ENCODE peak calls at places on chromosomes 7 and 10, in seven cellular contexts. U is MV-4-11, N is choroid plexus epithelial cell, H is AG10803, P is endothelial cell, Q is NCI-H526, R is RKO. F is an unnamed sample.

GRCh38 chr7:137296551-137296950 is 47.0 kb downstream of the PTN start:
- DNase-seq in U (no peak), H (no peak), N (no peak), Q (no peak), R (no peak), P (no peak), F (no peak)

GRCh38 chr10:93026072-93026471 is 34.5 kb upstream of the CYP26C1 start:
- DNase-seq in U (no peak), P (no peak), H (no peak), Q (no peak), N (no peak), R (no peak), F (no peak)

GRCh38 chr10:117132751-117133231 is 5.3 kb downstream of the VAX1 start:
- DNase-seq in H (no peak), Q (no peak), R (no peak), N (no peak), P (peak), U (no peak), F (peak)

GRCh38 chr7:158431941-158432347 is 155.7 kb downstream of the PTPRN2 start:
- DNase-seq in P (no peak), U (no peak), H (no peak), Q (no peak), R (peak), N (peak), F (peak)

GRCh38 chr7:150811-151221 is 41.6 kb upstream of the FAM20C start:
- DNase-seq in U (peak), N (peak), R (no peak), Q (no peak), P (no peak), H (no peak), F (no peak)

GRCh38 chr7:91089382-91089963 is 174.8 kb upstream of the FZD1 start:
- DNase-seq in Q (peak), U (peak), P (no peak), R (peak), H (peak), N (peak), F (peak)

GRCh38 chr7:101466871-101467270 is 104.2 kb downstream of the COL26A1 start:
- DNase-seq in H (no peak), P (no peak), Q (no peak), R (no peak), U (no peak), N (peak), F (no peak)

GRCh38 chr7:156966387-156966786 is 16.9 kb downstream of the NOM1 start:
- DNase-seq in P (no peak), H (no peak), N (no peak), U (no peak), Q (no peak), R (no peak), F (no peak)

GRCh38 chr7:158829021-158829341 is 328 bp downstream of the ESYT2 start:
- DNase-seq in H (peak), R (peak), N (peak), P (peak), Q (peak), U (peak), F (no peak)

GRCh38 chr10:97279121-97279815 is 13.2 kb downstream of the ARHGAP19 start:
- DNase-seq in Q (no peak), P (no peak), R (no peak), U (no peak), H (peak), N (peak), F (no peak)

GRCh38 chr10:117597216-117597615 is 54.7 kb downstream of the EMX2 start:
- DNase-seq in U (no peak), H (peak), Q (no peak), P (no peak), N (no peak), R (no peak), F (no peak)

GRCh38 chr7:100127866-100128601 is 1.3 kb downstream of the MBLAC1 start:
- DNase-seq in N (peak), H (no peak), Q (peak), P (peak), U (no peak), R (peak), F (peak)

GRCh38 chr10:18097524-18097923 is 42.7 kb upstream of the CACNB2 start:
- DNase-seq in N (peak), P (no peak), U (no peak), Q (no peak), H (no peak), R (peak), F (no peak)

GRCh38 chr10:87740232-87740631 is 77.8 kb downstream of the ATAD1 start:
- DNase-seq in Q (no peak), P (no peak), R (no peak), U (peak), N (peak), H (peak), F (no peak)

GRCh38 chr10:1513221-1513620 is 224.1 kb downstream of the ADARB2 start:
- DNase-seq in Q (no peak), N (no peak), U (no peak), P (no peak), R (no peak), H (no peak), F (no peak)

GRCh38 chr10:29895436-29895835 is 163.9 kb downstream of the JCAD start:
- DNase-seq in H (peak), R (no peak), P (no peak), N (peak), U (no peak), Q (no peak), F (peak)

GRCh38 chr10:27844223-27844622 is 98.6 kb upstream of the MKX start:
- DNase-seq in R (no peak), P (no peak), H (no peak), U (peak), N (no peak), Q (no peak), F (no peak)

GRCh38 chr10:119807960-119808697 is 64.5 kb downstream of the MCMBP start:
- DNase-seq in H (peak), N (peak), R (no peak), P (no peak), U (peak), Q (no peak), F (no peak)

GRCh38 chr10:84191106-84191505 is 3.2 kb upstream of the CDHR1 start:
- DNase-seq in Q (no peak), N (no peak), H (no peak), R (no peak), P (no peak), U (no peak), F (no peak)

GRCh38 chr7:83791737-83792136 is 142.8 kb upstream of the SEMA3E start:
- DNase-seq in Q (no peak), H (no peak), R (no peak), N (no peak), P (no peak), U (no peak), F (no peak)

GRCh38 chr7:150742286-150742968 is 5.2 kb downstream of the GIMAP5 start:
- DNase-seq in H (no peak), R (no peak), N (no peak), U (no peak), P (no peak), Q (no peak), F (no peak)

GRCh38 chr7:50730459-50731400 is 52.0 kb downstream of the GRB10 start:
- DNase-seq in H (no peak), P (no peak), N (no peak), Q (no peak), R (no peak), U (no peak), F (no peak)

GRCh38 chr10:124472071-124472470 is 10.4 kb downstream of the LHPP start:
- DNase-seq in Q (no peak), P (no peak), N (no peak), U (no peak), H (no peak), R (no peak), F (no peak)

GRCh38 chr10:74150151-74151056 is at the start of gene AP3M1:
- DNase-seq in N (no peak), R (peak), U (no peak), H (no peak), Q (peak), P (peak), F (peak)

GRCh38 chr7:45181991-45182855 is 24.6 kb downstream of the RAMP3 start:
- DNase-seq in Q (no peak), H (no peak), N (no peak), P (no peak), R (no peak), U (no peak), F (no peak)

GRCh38 chr7:46494026-46494425 is 573.0 kb upstream of the IGFBP3 start:
- DNase-seq in P (no peak), U (no peak), H (peak), N (peak), Q (no peak), R (no peak), F (no peak)

GRCh38 chr10:11014671-11015141 is 3.0 kb upstream of the CELF2 start:
- DNase-seq in Q (peak), R (no peak), N (no peak), H (no peak), P (no peak), U (no peak), F (no peak)

GRCh38 chr10:108250954-108251620 is 1086.6 kb upstream of the SORCS1 start:
- DNase-seq in P (no peak), H (no peak), Q (no peak), N (peak), U (no peak), R (no peak), F (peak)